ENCODE peak calls at places on chromosomes 16 and 17, in nine cellular contexts. X is mesendoderm, N is GM12878, L is A549, K is fibroblast of lung, R is tibial artery, F is left ventricle myocardium inferior, E is body of pancreas, Q is neuronal stem cell. Z is an unnamed sample.
A peak's percentile ranks its signal among the peaks of the same experiment; 100 is the strongest.

GRCh38 chr17:31425646-31426045 is 34.2 kb downstream of the RAB11FIP4 start:
- DNase-seq in X (peak; percentile 27), N (no peak), L (no peak), K (no peak), R (no peak), F (peak; percentile 30), E (peak; percentile 33), Q (no peak), Z (no peak)

GRCh38 chr16:3610698-3611144 is 685 bp downstream of the SLX4 start:
- DNase-seq in X (peak; percentile 46), N (no peak), L (no peak), K (peak; percentile 17), R (no peak), F (no peak), E (no peak), Q (peak; percentile 33), Z (no peak)

GRCh38 chr17:14950216-14950615 is 314.9 kb downstream of the PMP22 start:
- DNase-seq in X (peak; percentile 64), N (no peak), L (no peak), K (peak; percentile 2), R (no peak), F (no peak), E (no peak), Q (no peak), Z (no peak)

GRCh38 chr16:11890231-11890630 is 25.5 kb downstream of the GSPT1 start:
- DNase-seq in X (no peak), N (no peak), L (no peak), K (no peak), R (no peak), F (no peak), E (no peak), Q (no peak), Z (no peak)

GRCh38 chr16:19175492-19176262 is 7.6 kb downstream of the SYT17 start:
- DNase-seq in X (no peak), N (no peak), L (no peak), K (no peak), R (no peak), F (no peak), E (no peak), Q (no peak), Z (no peak)

GRCh38 chr16:87963400-87963799 is 12.2 kb downstream of the BANP start:
- DNase-seq in X (no peak), N (no peak), L (no peak), K (peak; percentile 94), R (no peak), F (no peak), E (no peak), Q (no peak), Z (no peak)

GRCh38 chr17:489758-490329 is 137.2 kb upstream of the RPH3AL start:
- DNase-seq in X (peak; percentile 61), N (no peak), L (peak; percentile 58), K (peak; percentile 55), R (no peak), F (no peak), E (peak; percentile 23), Q (peak; percentile 45), Z (peak; percentile 57)

GRCh38 chr16:86559802-86560305 is 4.8 kb upstream of the MTHFSD start:
- DNase-seq in X (no peak), N (no peak), L (no peak), K (no peak), R (peak; percentile 53), F (no peak), E (no peak), Q (no peak), Z (no peak)

GRCh38 chr17:44829558-44830358 is at the start of gene GJC1:
- DNase-seq in X (peak; percentile 34), N (no peak), L (peak; percentile 49), K (peak; percentile 55), R (peak; percentile 70), F (peak; percentile 64), E (peak; percentile 17), Q (peak; percentile 56), Z (peak; percentile 63)

GRCh38 chr17:51119415-51120356 is 982 bp downstream of the SPAG9 start:
- DNase-seq in X (peak; percentile 86), N (no peak), L (peak; percentile 50), K (peak; percentile 36), R (peak; percentile 80), F (peak; percentile 41), E (peak; percentile 49), Q (peak; percentile 37), Z (peak; percentile 33)

GRCh38 chr16:86566601-86566965 is at the start of gene FOXC2:
- DNase-seq in X (peak; percentile 95), N (no peak), L (peak; percentile 49), K (peak; percentile 97), R (peak; percentile 98), F (peak; percentile 92), E (peak; percentile 66), Q (peak; percentile 83), Z (peak; percentile 66)

GRCh38 chr16:46972429-46972970 is 974 bp downstream of the DNAJA2 start:
- DNase-seq in X (no peak), N (no peak), L (peak; percentile 56), K (peak; percentile 43), R (no peak), F (no peak), E (no peak), Q (no peak), Z (peak; percentile 60)

GRCh38 chr16:88287219-88287618 is 95.5 kb upstream of the ZNF469 start:
- DNase-seq in X (peak; percentile 22), N (no peak), L (no peak), K (peak; percentile 27), R (no peak), F (no peak), E (peak; percentile 41), Q (no peak), Z (peak; percentile 80)

GRCh38 chr17:57362797-57363556 is 106.7 kb downstream of the MSI2 start:
- DNase-seq in X (no peak), N (no peak), L (no peak), K (no peak), R (no peak), F (no peak), E (no peak), Q (no peak), Z (no peak)

GRCh38 chr17:57363580-57363979 is 107.3 kb downstream of the MSI2 start:
- DNase-seq in X (no peak), N (no peak), L (no peak), K (no peak), R (no peak), F (no peak), E (no peak), Q (no peak), Z (no peak)

GRCh38 chr17:57357830-57358426 is 101.6 kb downstream of the MSI2 start:
- DNase-seq in X (no peak), N (peak; percentile 87), L (no peak), K (no peak), R (no peak), F (no peak), E (no peak), Q (no peak), Z (no peak)

GRCh38 chr17:57357392-57357784 is 101.1 kb downstream of the MSI2 start:
- DNase-seq in X (no peak), N (no peak), L (no peak), K (peak; percentile 74), R (no peak), F (peak; percentile 73), E (peak; percentile 80), Q (no peak), Z (peak; percentile 11)

DNA sequence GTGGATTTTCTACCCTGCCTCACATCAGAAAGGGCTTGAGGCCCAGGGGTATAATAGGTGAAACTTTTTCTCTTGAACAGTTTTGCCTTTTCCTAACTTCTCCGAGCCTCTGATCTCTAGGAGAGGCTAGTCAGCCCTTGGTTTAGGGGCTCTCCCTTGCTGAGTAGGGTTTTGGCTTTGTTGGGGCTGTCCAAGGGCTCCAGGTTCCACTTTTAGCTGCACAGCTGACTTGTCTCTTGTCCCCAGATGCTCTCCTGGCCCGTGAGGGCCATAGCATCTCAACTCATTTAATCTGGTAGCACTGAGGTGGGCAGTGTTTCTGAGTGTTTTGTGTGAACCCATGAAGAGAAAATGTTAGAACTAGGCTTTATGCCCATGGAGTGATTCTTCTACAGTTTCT is 103.9 kb downstream of the MSI2 start:
- DNase-seq in X (no peak), N (no peak), L (no peak), K (no peak), R (no peak), F (no peak), E (no peak), Q (no peak), Z (no peak)
- H3K4me1 ChIP-seq in X (no peaks in the 10 kb centered on the region), N (peaks cover 47% of the 10 kb centered on the region), L (peaks cover 17% of the 10 kb centered on the region), K (no peaks in the 10 kb centered on the region), R (no peaks in the 10 kb centered on the region), F (peaks cover 74% of the 10 kb centered on the region), E (peaks cover 31% of the 10 kb centered on the region), Q (peaks cover 36% of the 10 kb centered on the region), Z (peaks cover 25% of the 10 kb centered on the region)

DNA sequence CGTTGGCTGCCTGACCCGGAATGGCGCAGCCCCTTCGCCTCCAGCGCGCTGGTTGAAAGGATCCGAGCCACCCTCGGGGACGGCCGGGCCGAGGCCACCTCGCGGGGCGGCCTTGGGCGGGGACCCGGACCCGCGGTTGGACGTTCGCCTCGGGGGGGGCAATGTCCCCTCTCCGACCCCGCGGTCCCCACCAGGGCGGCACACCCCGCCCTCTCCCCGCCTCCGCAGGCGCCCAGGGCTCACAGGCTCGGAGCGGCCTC is 1.0 kb upstream of the SOX8 start:
- DNase-seq in X (no peak), N (no peak), L (no peak), K (no peak), R (no peak), F (no peak), E (no peak), Q (no peak), Z (no peak)
- H3K4me3 ChIP-seq in X (no peak overlapping the region), N (no peak overlapping the region), L (peak overlapping the region; percentile 59), K (no peak overlapping the region), R (peak overlapping the region; percentile 47), F (peak overlapping the region; percentile 71), E (no peak overlapping the region), Q (peak overlapping the region; percentile 52), Z (peak overlapping the region; percentile 45)

DNA sequence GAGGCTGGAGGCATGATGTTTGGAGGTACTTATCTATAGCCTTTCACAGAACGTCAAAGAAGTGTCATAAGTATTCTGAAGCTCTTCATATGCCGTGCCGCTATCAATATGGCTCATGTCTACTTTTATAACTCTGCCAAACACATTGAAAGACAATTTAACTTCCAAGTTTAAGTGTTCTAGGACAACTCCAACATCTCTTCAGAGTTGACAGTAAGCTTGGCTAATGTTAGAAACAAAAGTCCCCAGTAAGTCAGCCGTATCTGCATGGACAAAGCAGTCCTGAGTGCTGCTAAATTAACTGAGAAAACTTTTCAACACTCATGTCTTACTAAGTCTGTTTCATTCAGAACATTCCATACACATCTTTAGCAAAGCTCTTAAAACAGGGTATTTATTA is 32.2 kb downstream of the GRB2 start:
- DNase-seq in X (no peak), N (no peak), L (no peak), K (no peak), R (no peak), F (no peak), E (no peak), Q (no peak), Z (no peak)
- H3K4me1 ChIP-seq in X (peaks cover 3% of the 10 kb centered on the region), N (peaks cover 19% of the 10 kb centered on the region), L (peaks cover 6% of the 10 kb centered on the region), K (no peaks in the 10 kb centered on the region), R (peaks cover 22% of the 10 kb centered on the region), F (peaks cover 55% of the 10 kb centered on the region), E (peaks cover 11% of the 10 kb centered on the region), Q (peaks cover 2% of the 10 kb centered on the region), Z (no peaks in the 10 kb centered on the region)

DNA sequence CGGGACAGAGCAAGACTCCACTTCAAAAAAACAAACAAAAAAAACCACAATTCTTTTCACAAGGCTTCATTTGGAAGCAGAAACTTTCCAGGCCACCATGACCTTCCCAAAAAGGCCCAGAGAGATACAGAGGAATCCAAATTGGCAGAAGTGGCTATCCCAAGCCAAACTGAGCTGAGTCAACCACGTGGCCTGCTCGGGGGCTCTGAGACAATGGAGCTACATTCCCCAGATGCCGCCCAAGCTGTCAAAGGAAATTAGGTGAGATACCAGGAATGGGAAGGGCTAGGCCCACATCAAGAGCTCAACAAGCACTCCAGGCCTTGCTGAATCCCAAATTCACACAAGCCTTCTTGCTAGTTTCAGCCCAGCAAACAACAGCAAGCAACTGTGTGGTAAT is 5.7 kb upstream of the EXOSC6 start:
- DNase-seq in X (peak; percentile 83), N (no peak), L (no peak), K (peak; percentile 46), R (no peak), F (no peak), E (no peak), Q (no peak), Z (no peak)
- H3K4me3 ChIP-seq in X (no peak overlapping the region), N (no peak overlapping the region), L (no peak overlapping the region), K (no peak overlapping the region), R (no peak overlapping the region), F (no peak overlapping the region), E (no peak overlapping the region), Q (no peak overlapping the region), Z (no peak overlapping the region)